ENCODE peak calls at places on chromosomes 11 and 22, in five cellular contexts. P is effector memory CD4-positive, alpha-beta T cell; F is HCT116; O is effector memory CD8-positive, alpha-beta T cell; A is GM20000. I is an unnamed sample.

GRCh38 chr22:46538816-46539163 is 1.4 kb upstream of the CELSR1 start:
- DNase-seq in P (no peak), F (no peak), O (no peak), A (peak), I (peak)

GRCh38 chr11:122748968-122749687 is 89.2 kb upstream of the CRTAM start:
- DNase-seq in P (peak), F (no peak), O (peak), A (peak), I (peak)

GRCh38 chr22:20430101-20430640 is 7.5 kb downstream of the SCARF2 start:
- DNase-seq in P (no peak), F (no peak), O (peak), A (peak), I (no peak)

GRCh38 chr22:36350751-36351594 is 36.8 kb downstream of the MYH9 start:
- DNase-seq in P (no peak), F (no peak), O (no peak), A (no peak), I (no peak)

GRCh38 chr11:45385423-45385822 is 99.3 kb upstream of the SYT13 start:
- DNase-seq in P (no peak), F (no peak), O (no peak), A (no peak), I (no peak)

GRCh38 chr11:68542617-68543016 is 82.1 kb downstream of the PPP6R3 start:
- DNase-seq in P (no peak), F (no peak), O (no peak), A (no peak), I (no peak)

GRCh38 chr11:103946793-103947565 is 89.5 kb upstream of the DDI1 start:
- DNase-seq in P (no peak), F (no peak), O (no peak), A (no peak), I (peak)

GRCh38 chr11:396948-397548 is 3.0 kb downstream of the PKP3 start:
- DNase-seq in P (no peak), F (no peak), O (peak), A (peak), I (peak)

GRCh38 chr11:115383431-115383830 is 120.8 kb downstream of the CADM1 start:
- DNase-seq in P (no peak), F (no peak), O (no peak), A (no peak), I (no peak)

GRCh38 chr11:10375280-10376048 is 70.6 kb downstream of the ADM start:
- DNase-seq in P (no peak), F (no peak), O (no peak), A (no peak), I (no peak)

GRCh38 chr22:31556627-31557203 is 60.4 kb downstream of the SFI1 start:
- DNase-seq in P (no peak), F (peak), O (no peak), A (no peak), I (peak)

GRCh38 chr22:43409046-43409445 is 2.8 kb upstream of the MPPED1 start:
- DNase-seq in P (no peak), F (no peak), O (no peak), A (no peak), I (no peak)

GRCh38 chr11:23765862-23766261 is 731.0 kb upstream of the LUZP2 start:
- DNase-seq in P (no peak), F (no peak), O (no peak), A (no peak), I (no peak)

GRCh38 chr22:25362215-25362882 is 142.9 kb downstream of the CRYBB2 start:
- DNase-seq in P (peak), F (peak), O (peak), A (peak), I (peak)

GRCh38 chr11:70326365-70326803 is 55.9 kb downstream of the PPFIA1 start:
- DNase-seq in P (no peak), F (no peak), O (no peak), A (no peak), I (no peak)

GRCh38 chr11:117828641-117829368 is 4.3 kb upstream of the FXYD2 start:
- DNase-seq in P (peak), F (no peak), O (peak), A (peak), I (no peak)

GRCh38 chr22:44277404-44278135 is 35.2 kb downstream of the SHISAL1 start:
- DNase-seq in P (no peak), F (no peak), O (no peak), A (no peak), I (no peak)

GRCh38 chr22:49882519-49883293 is 29.1 kb downstream of the ZBED4 start:
- DNase-seq in P (no peak), F (no peak), O (no peak), A (no peak), I (no peak)

GRCh38 chr11:59173080-59173963 is 1.4 kb downstream of the DTX4 start:
- DNase-seq in P (no peak), F (no peak), O (no peak), A (no peak), I (no peak)

GRCh38 chr11:10934293-10934850 is 76.5 kb upstream of the ZBED5 start:
- DNase-seq in P (no peak), F (peak), O (peak), A (no peak), I (no peak)

GRCh38 chr11:72189448-72190250 is 2.3 kb upstream of the FOLR1 start:
- DNase-seq in P (no peak), F (no peak), O (no peak), A (no peak), I (no peak)

GRCh38 chr11:818396-819128 is at the start of gene PNPLA2:
- DNase-seq in P (no peak), F (no peak), O (no peak), A (no peak), I (no peak)

GRCh38 chr11:48384670-48385069 is 18.4 kb upstream of the OR4C5 start:
- DNase-seq in P (no peak), F (no peak), O (no peak), A (no peak), I (no peak)

GRCh38 chr11:69918938-69919650 is 99.9 kb upstream of the FGF3 start:
- DNase-seq in P (peak), F (peak), O (peak), A (peak), I (peak)

GRCh38 chr11:100735949-100736675 is 49.0 kb downstream of the ARHGAP42 start:
- DNase-seq in P (no peak), F (no peak), O (no peak), A (no peak), I (no peak)

GRCh38 chr11:73140213-73141030 is 1.7 kb downstream of the FCHSD2 start:
- DNase-seq in P (no peak), F (no peak), O (no peak), A (peak), I (no peak)

GRCh38 chr11:57778318-57779037 is 16.9 kb downstream of the CTNND1 start:
- DNase-seq in P (no peak), F (peak), O (no peak), A (no peak), I (peak)

GRCh38 chr11:87722756-87723599 is 452.3 kb downstream of the RAB38 start:
- DNase-seq in P (no peak), F (no peak), O (no peak), A (peak), I (peak)

I was measured in COLO829.